ENCODE peak calls at places on chromosomes 2 and 18, in ten cellular contexts. One of them, this sample, is unnamed.

GRCh38 chr2:95023222-95023597 is 2.3 kb upstream of the MAL start:
- DNase-seq in IMR-90: no peak
- DNase-seq in upper lobe of right lung: no peak
- DNase-seq in HFFc6: no peak
- DNase-seq in osteocyte: no peak
- DNase-seq in nephron progenitor cell: no peak
- DNase-seq in CD8-positive, alpha-beta T cell: peak; percentile 64
- DNase-seq in fibroblast of the aortic adventitia: no peak
- DNase-seq in breast epithelium: no peak
- DNase-seq in fibroblast of pulmonary artery: no peak
- DNase-seq in this sample: no peak

GRCh38 chr2:11286749-11287148 is 57.7 kb downstream of the ROCK2 start:
- DNase-seq in IMR-90: peak; percentile 72
- DNase-seq in HFFc6: peak; percentile 57
- DNase-seq in breast epithelium: no peak
- DNase-seq in CD8-positive, alpha-beta T cell: no peak
- DNase-seq in nephron progenitor cell: no peak
- DNase-seq in fibroblast of the aortic adventitia: peak; percentile 43
- DNase-seq in upper lobe of right lung: no peak
- DNase-seq in osteocyte: no peak
- DNase-seq in fibroblast of pulmonary artery: peak; percentile 30
- DNase-seq in this sample: no peak

GRCh38 chr18:36499938-36500337 is 202.4 kb downstream of the FHOD3 start:
- DNase-seq in nephron progenitor cell: no peak
- DNase-seq in fibroblast of pulmonary artery: peak; percentile 33
- DNase-seq in upper lobe of right lung: no peak
- DNase-seq in osteocyte: peak; percentile 46
- DNase-seq in IMR-90: no peak
- DNase-seq in fibroblast of the aortic adventitia: no peak
- DNase-seq in HFFc6: no peak
- DNase-seq in CD8-positive, alpha-beta T cell: no peak
- DNase-seq in breast epithelium: no peak
- DNase-seq in this sample: no peak

GRCh38 chr2:240983361-240983995 is 14.9 kb upstream of the SNED1 start:
- DNase-seq in fibroblast of the aortic adventitia: no peak
- DNase-seq in breast epithelium: no peak
- DNase-seq in IMR-90: peak; percentile 16
- DNase-seq in fibroblast of pulmonary artery: peak; percentile 54
- DNase-seq in osteocyte: no peak
- DNase-seq in upper lobe of right lung: peak; percentile 81
- DNase-seq in nephron progenitor cell: peak; percentile 74
- DNase-seq in HFFc6: no peak
- DNase-seq in CD8-positive, alpha-beta T cell: peak; percentile 46
- DNase-seq in this sample: peak; percentile 74

GRCh38 chr2:53859354-53860159 is at the start of gene GPR75:
- DNase-seq in fibroblast of the aortic adventitia: peak; percentile 13
- DNase-seq in breast epithelium: peak; percentile 41
- DNase-seq in osteocyte: no peak
- DNase-seq in CD8-positive, alpha-beta T cell: no peak
- DNase-seq in IMR-90: peak; percentile 17
- DNase-seq in HFFc6: no peak
- DNase-seq in fibroblast of pulmonary artery: peak; percentile 17
- DNase-seq in upper lobe of right lung: peak; percentile 73
- DNase-seq in nephron progenitor cell: peak; percentile 6
- DNase-seq in this sample: no peak

GRCh38 chr2:217902281-217903141 is 100.3 kb downstream of the TNS1 start:
- DNase-seq in IMR-90: peak; percentile 88
- DNase-seq in breast epithelium: peak; percentile 71
- DNase-seq in HFFc6: peak; percentile 77
- DNase-seq in upper lobe of right lung: peak; percentile 87
- DNase-seq in CD8-positive, alpha-beta T cell: no peak
- DNase-seq in nephron progenitor cell: peak; percentile 48
- DNase-seq in fibroblast of pulmonary artery: peak; percentile 87
- DNase-seq in fibroblast of the aortic adventitia: peak; percentile 79
- DNase-seq in osteocyte: no peak
- DNase-seq in this sample: no peak

GRCh38 chr18:6031004-6031403 is 135.7 kb upstream of the TMEM200C start:
- DNase-seq in CD8-positive, alpha-beta T cell: no peak
- DNase-seq in IMR-90: peak; percentile 12
- DNase-seq in osteocyte: no peak
- DNase-seq in fibroblast of the aortic adventitia: no peak
- DNase-seq in HFFc6: no peak
- DNase-seq in fibroblast of pulmonary artery: no peak
- DNase-seq in breast epithelium: no peak
- DNase-seq in nephron progenitor cell: no peak
- DNase-seq in upper lobe of right lung: no peak
- DNase-seq in this sample: no peak

GRCh38 chr2:1665761-1666505 is 78.4 kb downstream of the PXDN start:
- DNase-seq in CD8-positive, alpha-beta T cell: no peak
- DNase-seq in HFFc6: no peak
- DNase-seq in nephron progenitor cell: no peak
- DNase-seq in IMR-90: no peak
- DNase-seq in fibroblast of the aortic adventitia: no peak
- DNase-seq in fibroblast of pulmonary artery: no peak
- DNase-seq in osteocyte: no peak
- DNase-seq in breast epithelium: no peak
- DNase-seq in upper lobe of right lung: no peak
- DNase-seq in this sample: no peak

GRCh38 chr2:168169097-168169745 is 78.2 kb downstream of the STK39 start:
- DNase-seq in CD8-positive, alpha-beta T cell: no peak
- DNase-seq in IMR-90: peak; percentile 92
- DNase-seq in HFFc6: no peak
- DNase-seq in upper lobe of right lung: no peak
- DNase-seq in fibroblast of the aortic adventitia: peak; percentile 44
- DNase-seq in fibroblast of pulmonary artery: peak; percentile 23
- DNase-seq in osteocyte: no peak
- DNase-seq in breast epithelium: no peak
- DNase-seq in nephron progenitor cell: no peak
- DNase-seq in this sample: no peak

GRCh38 chr18:53567935-53568574 is 656.4 kb downstream of the MBD2 start:
- DNase-seq in IMR-90: peak; percentile 13
- DNase-seq in HFFc6: peak; percentile 33
- DNase-seq in fibroblast of pulmonary artery: peak; percentile 57
- DNase-seq in CD8-positive, alpha-beta T cell: no peak
- DNase-seq in osteocyte: no peak
- DNase-seq in nephron progenitor cell: peak; percentile 11
- DNase-seq in breast epithelium: no peak
- DNase-seq in upper lobe of right lung: no peak
- DNase-seq in fibroblast of the aortic adventitia: peak; percentile 52
- DNase-seq in this sample: no peak

GRCh38 chr18:46497129-46497528 is 159.9 kb downstream of the LOXHD1 start:
- DNase-seq in HFFc6: no peak
- DNase-seq in CD8-positive, alpha-beta T cell: peak; percentile 30
- DNase-seq in fibroblast of the aortic adventitia: peak; percentile 8
- DNase-seq in breast epithelium: no peak
- DNase-seq in upper lobe of right lung: no peak
- DNase-seq in fibroblast of pulmonary artery: peak; percentile 29
- DNase-seq in nephron progenitor cell: peak; percentile 91
- DNase-seq in osteocyte: no peak
- DNase-seq in IMR-90: no peak
- DNase-seq in this sample: peak; percentile 78

GRCh38 chr2:181411105-181411849 is 45.9 kb upstream of the ITGA4 start:
- DNase-seq in fibroblast of the aortic adventitia: no peak
- DNase-seq in fibroblast of pulmonary artery: peak; percentile 13
- DNase-seq in HFFc6: no peak
- DNase-seq in IMR-90: no peak
- DNase-seq in osteocyte: no peak
- DNase-seq in upper lobe of right lung: no peak
- DNase-seq in breast epithelium: no peak
- DNase-seq in CD8-positive, alpha-beta T cell: no peak
- DNase-seq in nephron progenitor cell: peak; percentile 45
- DNase-seq in this sample: no peak

GRCh38 chr18:74082476-74083070 is 65.1 kb downstream of the FBXO15 start:
- DNase-seq in fibroblast of the aortic adventitia: peak; percentile 34
- DNase-seq in IMR-90: peak; percentile 63
- DNase-seq in nephron progenitor cell: peak; percentile 52
- DNase-seq in osteocyte: no peak
- DNase-seq in HFFc6: peak; percentile 65
- DNase-seq in upper lobe of right lung: peak; percentile 77
- DNase-seq in fibroblast of pulmonary artery: peak; percentile 24
- DNase-seq in breast epithelium: no peak
- DNase-seq in CD8-positive, alpha-beta T cell: peak; percentile 60
- DNase-seq in this sample: peak; percentile 51
- TF ChIP-seq CTCF in fibroblast of the aortic adventitia: peak; percentile 50
- TF ChIP-seq CTCF in IMR-90: peak; percentile 73
- TF ChIP-seq CTCF in nephron progenitor cell: peak; percentile 32
- TF ChIP-seq CTCF in osteocyte: peak; percentile 34
- TF ChIP-seq CTCF in HFFc6: peak; percentile 73
- TF ChIP-seq CTCF in upper lobe of right lung: peak; percentile 38
- TF ChIP-seq CTCF in fibroblast of pulmonary artery: peak; percentile 29
- TF ChIP-seq CTCF in breast epithelium: peak; percentile 17
- TF ChIP-seq CTCF in CD8-positive, alpha-beta T cell: no peak
- TF ChIP-seq CTCF in this sample: no peak

GRCh38 chr2:30693821-30694281 is 113.4 kb downstream of the CAPN13 start:
- DNase-seq in fibroblast of the aortic adventitia: no peak
- DNase-seq in breast epithelium: no peak
- DNase-seq in osteocyte: peak; percentile 67
- DNase-seq in IMR-90: no peak
- DNase-seq in CD8-positive, alpha-beta T cell: no peak
- DNase-seq in nephron progenitor cell: no peak
- DNase-seq in HFFc6: no peak
- DNase-seq in upper lobe of right lung: no peak
- DNase-seq in fibroblast of pulmonary artery: no peak
- DNase-seq in this sample: no peak

GRCh38 chr2:30691091-30691947 is 115.9 kb downstream of the CAPN13 start:
- DNase-seq in HFFc6: no peak
- DNase-seq in breast epithelium: no peak
- DNase-seq in fibroblast of pulmonary artery: no peak
- DNase-seq in nephron progenitor cell: no peak
- DNase-seq in osteocyte: peak; percentile 62
- DNase-seq in CD8-positive, alpha-beta T cell: no peak
- DNase-seq in IMR-90: no peak
- DNase-seq in fibroblast of the aortic adventitia: no peak
- DNase-seq in upper lobe of right lung: no peak
- DNase-seq in this sample: peak; percentile 33

GRCh38 chr2:30694286-30695055 is 112.8 kb downstream of the CAPN13 start:
- DNase-seq in nephron progenitor cell: no peak
- DNase-seq in upper lobe of right lung: no peak
- DNase-seq in fibroblast of the aortic adventitia: no peak
- DNase-seq in fibroblast of pulmonary artery: no peak
- DNase-seq in HFFc6: no peak
- DNase-seq in CD8-positive, alpha-beta T cell: no peak
- DNase-seq in osteocyte: peak; percentile 32
- DNase-seq in IMR-90: peak; percentile 66
- DNase-seq in breast epithelium: no peak
- DNase-seq in this sample: no peak

GRCh38 chr2:30691948-30692828 is 115.1 kb downstream of the CAPN13 start:
- DNase-seq in HFFc6: peak; percentile 22
- DNase-seq in osteocyte: peak; percentile 75
- DNase-seq in fibroblast of pulmonary artery: peak; percentile 21
- DNase-seq in IMR-90: peak; percentile 37
- DNase-seq in CD8-positive, alpha-beta T cell: no peak
- DNase-seq in nephron progenitor cell: no peak
- DNase-seq in upper lobe of right lung: no peak
- DNase-seq in breast epithelium: no peak
- DNase-seq in fibroblast of the aortic adventitia: peak; percentile 26
- DNase-seq in this sample: peak; percentile 33

DNA sequence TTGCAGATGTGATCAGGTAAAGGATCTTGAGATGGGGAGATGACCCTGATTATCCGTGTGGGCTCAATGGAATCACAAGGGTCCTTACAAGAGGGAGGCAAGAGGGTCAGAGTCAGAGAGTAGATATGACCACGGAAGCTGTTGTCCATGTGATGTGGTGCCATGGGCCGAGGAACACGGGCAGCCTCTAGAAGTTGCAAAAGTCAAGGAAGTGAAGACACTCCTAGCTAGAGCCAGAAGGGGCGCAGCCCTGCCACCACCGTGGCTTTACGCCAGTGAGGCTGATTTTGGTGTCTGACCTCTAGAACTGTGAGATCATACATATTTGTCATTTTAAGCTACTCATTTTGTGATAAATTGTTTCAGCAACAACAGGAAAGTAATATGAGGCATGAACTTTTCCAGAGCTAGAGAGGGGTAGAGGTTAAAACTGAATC is 114.4 kb downstream of the CAPN13 start:
- DNase-seq in fibroblast of pulmonary artery: no peak
- DNase-seq in upper lobe of right lung: no peak
- DNase-seq in osteocyte: peak; percentile 42
- DNase-seq in CD8-positive, alpha-beta T cell: no peak
- DNase-seq in fibroblast of the aortic adventitia: no peak
- DNase-seq in HFFc6: no peak
- DNase-seq in IMR-90: no peak
- DNase-seq in nephron progenitor cell: no peak
- DNase-seq in breast epithelium: no peak
- DNase-seq in this sample: no peak
- TF ChIP-seq CTCF in fibroblast of pulmonary artery: no peak
- TF ChIP-seq CTCF in upper lobe of right lung: no peak
- TF ChIP-seq CTCF in osteocyte: no peak
- TF ChIP-seq CTCF in CD8-positive, alpha-beta T cell: no peak
- TF ChIP-seq CTCF in fibroblast of the aortic adventitia: no peak
- TF ChIP-seq CTCF in HFFc6: no peak
- TF ChIP-seq CTCF in IMR-90: no peak
- TF ChIP-seq CTCF in nephron progenitor cell: no peak
- TF ChIP-seq CTCF in breast epithelium: no peak
- TF ChIP-seq CTCF in this sample: no peak

GRCh38 chr2:165535443-165535842 is 65.9 kb downstream of the CSRNP3 start:
- DNase-seq in HFFc6: no peak
- DNase-seq in IMR-90: no peak
- DNase-seq in fibroblast of pulmonary artery: no peak
- DNase-seq in nephron progenitor cell: no peak
- DNase-seq in breast epithelium: no peak
- DNase-seq in osteocyte: no peak
- DNase-seq in CD8-positive, alpha-beta T cell: no peak
- DNase-seq in upper lobe of right lung: no peak
- DNase-seq in fibroblast of the aortic adventitia: no peak
- DNase-seq in this sample: no peak
- TF ChIP-seq CTCF in HFFc6: no peak
- TF ChIP-seq CTCF in IMR-90: no peak
- TF ChIP-seq CTCF in fibroblast of pulmonary artery: no peak
- TF ChIP-seq CTCF in nephron progenitor cell: no peak
- TF ChIP-seq CTCF in breast epithelium: no peak
- TF ChIP-seq CTCF in osteocyte: no peak
- TF ChIP-seq CTCF in CD8-positive, alpha-beta T cell: no peak
- TF ChIP-seq CTCF in upper lobe of right lung: no peak
- TF ChIP-seq CTCF in fibroblast of the aortic adventitia: no peak
- TF ChIP-seq CTCF in this sample: no peak

DNA sequence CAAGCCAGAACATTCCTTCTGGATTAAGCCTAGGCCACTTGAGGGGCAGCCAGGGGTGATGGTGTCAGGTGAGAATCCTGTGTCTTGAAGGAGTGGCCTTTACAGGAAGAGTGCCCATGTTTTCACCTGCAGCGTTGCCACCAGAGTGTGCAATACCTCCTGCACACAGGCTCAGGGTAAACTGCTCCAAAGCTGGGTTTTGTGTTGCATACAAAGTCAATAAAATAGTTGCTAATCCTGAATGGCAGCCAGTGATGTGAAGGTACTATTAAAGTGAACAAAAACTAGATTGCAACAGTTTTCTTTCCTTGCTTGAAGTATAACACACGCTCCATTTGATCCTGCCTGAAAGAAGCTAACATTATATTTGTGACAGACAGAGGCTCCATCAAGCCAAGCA is 64.4 kb upstream of the NRP2 start:
- DNase-seq in fibroblast of the aortic adventitia: no peak
- DNase-seq in fibroblast of pulmonary artery: no peak
- DNase-seq in breast epithelium: no peak
- DNase-seq in IMR-90: no peak
- DNase-seq in CD8-positive, alpha-beta T cell: no peak
- DNase-seq in nephron progenitor cell: no peak
- DNase-seq in HFFc6: no peak
- DNase-seq in osteocyte: no peak
- DNase-seq in upper lobe of right lung: no peak
- DNase-seq in this sample: no peak
- TF ChIP-seq CTCF in fibroblast of the aortic adventitia: no peak
- TF ChIP-seq CTCF in fibroblast of pulmonary artery: no peak
- TF ChIP-seq CTCF in breast epithelium: no peak
- TF ChIP-seq CTCF in IMR-90: no peak
- TF ChIP-seq CTCF in CD8-positive, alpha-beta T cell: no peak
- TF ChIP-seq CTCF in nephron progenitor cell: no peak
- TF ChIP-seq CTCF in HFFc6: no peak
- TF ChIP-seq CTCF in osteocyte: no peak
- TF ChIP-seq CTCF in upper lobe of right lung: no peak
- TF ChIP-seq CTCF in this sample: no peak

This sample was measured in mesothelial cell of epicardium.